ENCODE peak calls at places on chromosomes 1 and 21, in four cellular contexts. One of them, this sample, is unnamed.

GRCh38 chr1:100353073-100353801 is 931 bp downstream of the CDC14A start:
- DNase-seq in A549: peak; percentile 13
- DNase-seq in K562: no peak
- DNase-seq in GM12878: peak; percentile 25
- DNase-seq in this sample: no peak

GRCh38 chr1:46131727-46132528 is 501 bp downstream of the PIK3R3 start:
- DNase-seq in A549: no peak
- DNase-seq in GM12878: no peak
- DNase-seq in K562: peak; percentile 61
- DNase-seq in this sample: peak; percentile 45

GRCh38 chr1:24932284-24932683 is 2.2 kb upstream of the RUNX3 start:
- DNase-seq in GM12878: no peak
- DNase-seq in A549: peak; percentile 68
- DNase-seq in K562: peak; percentile 44
- DNase-seq in this sample: no peak

GRCh38 chr1:150577557-150578277 is 1.7 kb downstream of the MCL1 start:
- DNase-seq in K562: no peak
- DNase-seq in A549: no peak
- DNase-seq in GM12878: no peak
- DNase-seq in this sample: peak; percentile 43

GRCh38 chr1:203199481-203200058 is 13.1 kb upstream of the CHI3L1 start:
- DNase-seq in A549: no peak
- DNase-seq in K562: no peak
- DNase-seq in GM12878: no peak
- DNase-seq in this sample: peak; percentile 70

GRCh38 chr1:173914366-173914871 is 2.7 kb downstream of the SERPINC1 start:
- DNase-seq in GM12878: no peak
- DNase-seq in A549: peak; percentile 71
- DNase-seq in K562: peak; percentile 81
- DNase-seq in this sample: peak; percentile 18

GRCh38 chr1:176193023-176193422 is 14.1 kb downstream of the COP1 start:
- DNase-seq in GM12878: peak; percentile 66
- DNase-seq in A549: no peak
- DNase-seq in K562: no peak
- DNase-seq in this sample: no peak

GRCh38 chr1:204321665-204322064 is 38.1 kb downstream of the PLEKHA6 start:
- DNase-seq in A549: no peak
- DNase-seq in K562: no peak
- DNase-seq in GM12878: no peak
- DNase-seq in this sample: peak; percentile 53

GRCh38 chr1:13643017-13643416 is 57.0 kb upstream of the PRDM2 start:
- DNase-seq in K562: no peak
- DNase-seq in GM12878: no peak
- DNase-seq in A549: no peak
- DNase-seq in this sample: no peak

GRCh38 chr1:244049142-244049968 is 1.7 kb upstream of the ZBTB18 start:
- DNase-seq in K562: peak; percentile 28
- DNase-seq in A549: peak; percentile 38
- DNase-seq in GM12878: no peak
- DNase-seq in this sample: no peak

GRCh38 chr1:14520514-14521163 is 77.8 kb upstream of the KAZN start:
- DNase-seq in K562: no peak
- DNase-seq in GM12878: peak; percentile 74
- DNase-seq in A549: no peak
- DNase-seq in this sample: no peak

GRCh38 chr1:148318123-148318899 is 164.8 kb downstream of the PPIAL4G start:
- DNase-seq in GM12878: peak; percentile 27
- DNase-seq in K562: no peak
- DNase-seq in A549: no peak
- DNase-seq in this sample: no peak

GRCh38 chr1:110223127-110223526 is 13.0 kb downstream of the KCNC4 start:
- DNase-seq in GM12878: no peak
- DNase-seq in K562: no peak
- DNase-seq in A549: no peak
- DNase-seq in this sample: no peak

GRCh38 chr21:44082648-44083436 is 24.4 kb upstream of the PWP2 start:
- DNase-seq in A549: no peak
- DNase-seq in GM12878: no peak
- DNase-seq in K562: peak; percentile 45
- DNase-seq in this sample: no peak

GRCh38 chr1:184315254-184315653 is 71.6 kb upstream of the C1orf21 start:
- DNase-seq in A549: no peak
- DNase-seq in K562: no peak
- DNase-seq in GM12878: no peak
- DNase-seq in this sample: peak; percentile 29

GRCh38 chr21:34796518-34797201 is 127.9 kb downstream of the CLIC6 start:
- DNase-seq in A549: no peak
- DNase-seq in K562: no peak
- DNase-seq in GM12878: no peak
- DNase-seq in this sample: no peak

GRCh38 chr1:109213824-109214693 is at the start of gene SARS1:
- DNase-seq in K562: peak; percentile 96
- DNase-seq in GM12878: peak; percentile 62
- DNase-seq in A549: peak; percentile 79
- DNase-seq in this sample: peak; percentile 80

GRCh38 chr1:205955499-205955898 is 12.2 kb upstream of the SLC26A9 start:
- DNase-seq in A549: no peak
- DNase-seq in K562: no peak
- DNase-seq in GM12878: no peak
- DNase-seq in this sample: no peak

GRCh38 chr1:244041475-244042100 is 9.5 kb upstream of the ZBTB18 start:
- DNase-seq in K562: no peak
- DNase-seq in GM12878: no peak
- DNase-seq in A549: no peak
- DNase-seq in this sample: no peak

GRCh38 chr1:211537253-211537652 is 41.7 kb downstream of the SLC30A1 start:
- DNase-seq in GM12878: no peak
- DNase-seq in A549: no peak
- DNase-seq in K562: peak; percentile 67
- DNase-seq in this sample: peak; percentile 35

GRCh38 chr1:111199881-111200801 is at the start of gene DENND2D:
- DNase-seq in A549: no peak
- DNase-seq in GM12878: peak; percentile 92
- DNase-seq in K562: no peak
- DNase-seq in this sample: no peak

GRCh38 chr1:3432306-3432705 is 22.2 kb upstream of the ARHGEF16 start:
- DNase-seq in GM12878: no peak
- DNase-seq in A549: no peak
- DNase-seq in K562: no peak
- DNase-seq in this sample: no peak

GRCh38 chr1:30778979-30779293 is 21.4 kb upstream of the LAPTM5 start:
- DNase-seq in A549: no peak
- DNase-seq in GM12878: no peak
- DNase-seq in K562: peak; percentile 72
- DNase-seq in this sample: no peak

GRCh38 chr1:236289492-236290131 is 7.9 kb upstream of the ERO1B start:
- DNase-seq in K562: no peak
- DNase-seq in A549: no peak
- DNase-seq in GM12878: no peak
- DNase-seq in this sample: no peak

GRCh38 chr1:182739545-182739944 is 50.0 kb upstream of the NPL start:
- DNase-seq in A549: no peak
- DNase-seq in K562: peak; percentile 70
- DNase-seq in GM12878: no peak
- DNase-seq in this sample: no peak

GRCh38 chr1:64578270-64578973 is 108.5 kb downstream of the CACHD1 start:
- DNase-seq in K562: no peak
- DNase-seq in GM12878: no peak
- DNase-seq in A549: no peak
- DNase-seq in this sample: no peak

GRCh38 chr1:24003331-24003972 is 23.3 kb upstream of the SRSF10 start:
- DNase-seq in GM12878: peak; percentile 81
- DNase-seq in A549: no peak
- DNase-seq in K562: no peak
- DNase-seq in this sample: peak; percentile 84

GRCh38 chr1:46547481-46548383 is 3.7 kb downstream of the KNCN start:
- DNase-seq in A549: peak; percentile 34
- DNase-seq in K562: peak; percentile 84
- DNase-seq in GM12878: no peak
- DNase-seq in this sample: peak; percentile 62

GRCh38 chr1:245261786-245262185 is 107.0 kb downstream of the KIF26B start:
- DNase-seq in GM12878: no peak
- DNase-seq in A549: no peak
- DNase-seq in K562: no peak
- DNase-seq in this sample: no peak

GRCh38 chr1:97739596-97740103 is 181.2 kb downstream of the DPYD start:
- DNase-seq in GM12878: no peak
- DNase-seq in A549: no peak
- DNase-seq in K562: no peak
- DNase-seq in this sample: peak; percentile 54

GRCh38 chr1:235399661-235400060 is 32.4 kb downstream of the TBCE start:
- DNase-seq in K562: no peak
- DNase-seq in GM12878: no peak
- DNase-seq in A549: no peak
- DNase-seq in this sample: no peak

GRCh38 chr1:25820247-25821111 is 725 bp downstream of the MTFR1L start:
- DNase-seq in K562: peak; percentile 89
- DNase-seq in A549: peak; percentile 58
- DNase-seq in GM12878: peak; percentile 50
- DNase-seq in this sample: peak; percentile 61

GRCh38 chr1:67190410-67190809 is 24.2 kb downstream of the IL23R start:
- DNase-seq in A549: no peak
- DNase-seq in GM12878: no peak
- DNase-seq in K562: no peak
- DNase-seq in this sample: no peak

GRCh38 chr1:92441316-92442311 is 45.1 kb downstream of the GFI1 start:
- DNase-seq in GM12878: no peak
- DNase-seq in A549: peak; percentile 20
- DNase-seq in K562: peak; percentile 28
- DNase-seq in this sample: no peak

DNA sequence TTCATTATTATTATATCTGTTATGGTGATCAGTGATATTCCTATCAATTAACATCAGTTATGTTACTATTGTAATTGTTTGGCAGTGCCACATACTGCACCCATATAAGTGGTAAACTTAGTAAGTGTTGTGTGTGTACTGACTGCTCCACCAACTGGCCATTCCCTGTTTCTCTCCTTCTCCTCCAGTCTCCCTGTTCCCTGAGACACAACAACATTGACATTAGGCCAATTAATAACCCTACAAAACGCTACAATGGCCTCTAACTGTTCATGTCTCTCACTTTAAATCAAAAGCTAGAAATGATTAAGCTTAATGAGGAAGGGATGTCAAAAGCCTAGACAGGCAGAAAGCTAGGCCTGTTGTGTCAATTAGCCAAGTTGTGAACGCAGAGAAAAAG is 6.6 kb upstream of the THRAP3 start:
- DNase-seq in A549: no peak
- DNase-seq in GM12878: no peak
- DNase-seq in K562: peak; percentile 23
- DNase-seq in this sample: peak; percentile 48
- TF ChIP-seq CTCF in A549: peak; percentile 42
- TF ChIP-seq CTCF in GM12878: peak; percentile 28
- TF ChIP-seq CTCF in K562: no peak
- TF ChIP-seq CTCF in this sample: peak; percentile 45

GRCh38 chr1:41239988-41240610 is 2.0 kb downstream of the SCMH1 start:
- DNase-seq in A549: peak; percentile 10
- DNase-seq in K562: peak; percentile 50
- DNase-seq in GM12878: no peak
- DNase-seq in this sample: peak; percentile 62

GRCh38 chr1:41242645-41243171 is 602 bp upstream of the SCMH1 start:
- DNase-seq in K562: no peak
- DNase-seq in GM12878: no peak
- DNase-seq in A549: no peak
- DNase-seq in this sample: no peak

GRCh38 chr1:41240806-41241747 is 1.0 kb downstream of the SCMH1 start:
- DNase-seq in GM12878: no peak
- DNase-seq in K562: peak; percentile 58
- DNase-seq in A549: peak; percentile 40
- DNase-seq in this sample: peak; percentile 17

GRCh38 chr1:41238311-41239094 is 3.6 kb downstream of the SCMH1 start:
- DNase-seq in GM12878: no peak
- DNase-seq in A549: no peak
- DNase-seq in K562: peak; percentile 59
- DNase-seq in this sample: peak; percentile 35

GRCh38 chr1:41241748-41242644 is at the start of gene SCMH1:
- DNase-seq in GM12878: no peak
- DNase-seq in A549: peak; percentile 13
- DNase-seq in K562: peak; percentile 78
- DNase-seq in this sample: peak; percentile 12
- TF ChIP-seq ELK1 in GM12878: no peak
- TF ChIP-seq ELK1 in A549: no peak
- TF ChIP-seq ELK1 in K562: no peak
- TF ChIP-seq ELK1 in this sample: no peak

DNA sequence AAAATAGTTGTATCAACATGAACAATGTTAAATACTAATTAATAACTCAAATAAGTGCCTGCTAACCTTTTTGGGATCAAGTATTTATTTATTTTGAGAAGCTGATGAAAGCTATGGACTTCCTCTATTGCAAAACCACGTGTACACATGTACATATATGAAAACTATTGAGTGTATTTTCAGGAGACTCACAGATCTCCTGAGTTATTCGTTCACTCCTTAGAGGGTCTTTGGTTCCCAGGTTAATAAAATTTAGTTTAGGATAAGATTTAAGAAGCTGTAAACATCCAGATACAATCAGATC is 130.5 kb downstream of the DISC1 start:
- DNase-seq in K562: no peak
- DNase-seq in GM12878: no peak
- DNase-seq in A549: no peak
- DNase-seq in this sample: no peak
- TF ChIP-seq CTCF in K562: no peak
- TF ChIP-seq CTCF in GM12878: no peak
- TF ChIP-seq CTCF in A549: no peak
- TF ChIP-seq CTCF in this sample: no peak

DNA sequence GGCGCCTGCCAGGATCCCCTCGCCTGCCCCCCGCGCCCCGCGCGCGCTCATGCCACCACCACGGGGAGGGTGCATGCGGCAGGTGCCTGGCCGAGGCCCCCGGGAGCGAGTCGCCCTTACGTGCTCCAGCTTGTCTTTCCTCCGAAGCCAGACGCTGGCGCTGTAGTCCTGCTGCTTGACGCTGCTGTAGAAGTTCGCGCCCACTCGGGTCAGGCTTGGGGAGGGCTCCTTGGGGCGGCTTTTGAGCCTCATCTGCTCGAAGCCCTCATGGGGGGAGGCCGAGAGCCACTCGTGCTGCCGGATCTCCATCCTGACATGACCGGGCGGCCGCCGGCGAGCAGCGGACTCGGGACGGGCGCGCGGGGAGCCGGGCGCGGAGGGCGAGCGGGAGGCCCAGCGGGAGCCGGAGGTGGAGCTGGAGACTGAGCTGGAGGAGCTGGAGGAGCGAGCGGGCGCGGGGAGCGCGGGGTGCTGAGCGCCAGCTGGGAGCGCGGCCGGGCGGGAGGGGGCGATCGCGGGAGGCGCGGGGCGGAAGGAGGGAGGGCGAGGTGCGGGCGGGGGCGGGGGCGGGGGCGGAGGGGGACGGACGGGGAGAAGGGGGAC is 428 bp downstream of the PLD5 start:
- DNase-seq in A549: peak; percentile 83
- DNase-seq in GM12878: no peak
- DNase-seq in K562: peak; percentile 4
- DNase-seq in this sample: no peak
- TF ChIP-seq ELK1 in A549: no peak
- TF ChIP-seq ELK1 in GM12878: no peak
- TF ChIP-seq ELK1 in K562: no peak
- TF ChIP-seq ELK1 in this sample: no peak